ENCODE peak calls at places on chromosomes 2 and 18, in seven cellular contexts. W, E, A, U, Z, J and L are unnamed samples.

GRCh38 chr18:76405761-76406356 is 89.2 kb downstream of the ZNF516 start:
- DNase-seq in W (no peak), E (peak; percentile 46), A (peak; percentile 87), U (peak; percentile 12), Z (no peak), J (peak; percentile 11), L (no peak)

GRCh38 chr2:105455488-105455991 is 56.7 kb upstream of the FHL2 start:
- DNase-seq in W (peak; percentile 94), E (peak; percentile 96), A (no peak), U (no peak), Z (no peak), J (no peak), L (no peak)

GRCh38 chr2:239669899-239670460 is 269.2 kb upstream of the HDAC4 start:
- DNase-seq in W (no peak), E (no peak), A (no peak), U (no peak), Z (no peak), J (no peak), L (no peak)

GRCh38 chr2:11540148-11540995 is 6.5 kb downstream of the GREB1 start:
- DNase-seq in W (no peak), E (no peak), A (peak; percentile 68), U (no peak), Z (no peak), J (no peak), L (no peak)

GRCh38 chr2:30408961-30409387 is 38.1 kb upstream of the LCLAT1 start:
- DNase-seq in W (peak; percentile 12), E (no peak), A (no peak), U (no peak), Z (no peak), J (no peak), L (no peak)

GRCh38 chr2:177758591-177759371 is 313.8 kb downstream of the PDE11A start:
- DNase-seq in W (peak; percentile 31), E (peak; percentile 42), A (no peak), U (no peak), Z (no peak), J (no peak), L (no peak)

GRCh38 chr18:32879497-32879896 is 106.7 kb upstream of the KLHL14 start:
- DNase-seq in W (no peak), E (no peak), A (no peak), U (no peak), Z (no peak), J (no peak), L (no peak)

GRCh38 chr18:48889981-48890735 is 60.6 kb downstream of the SMAD7 start:
- DNase-seq in W (no peak), E (no peak), A (no peak), U (no peak), Z (no peak), J (no peak), L (no peak)

GRCh38 chr18:25648724-25649260 is 296.8 kb upstream of the ZNF521 start:
- DNase-seq in W (no peak), E (no peak), A (no peak), U (no peak), Z (no peak), J (no peak), L (no peak)

GRCh38 chr2:219856602-219857001 is 229.2 kb downstream of the SLC4A3 start:
- DNase-seq in W (no peak), E (peak; percentile 37), A (no peak), U (no peak), Z (no peak), J (no peak), L (no peak)

GRCh38 chr18:58988595-58988994 is 123.9 kb downstream of the ZNF532 start:
- DNase-seq in W (no peak), E (no peak), A (no peak), U (no peak), Z (no peak), J (no peak), L (no peak)

GRCh38 chr2:23385748-23386421 is 906 bp downstream of the KLHL29 start:
- DNase-seq in W (no peak), E (no peak), A (peak; percentile 62), U (no peak), Z (no peak), J (no peak), L (no peak)

GRCh38 chr2:66426250-66427064 is 8.5 kb upstream of the MEIS1 start:
- DNase-seq in W (no peak), E (no peak), A (no peak), U (no peak), Z (no peak), J (no peak), L (no peak)